ENCODE peak calls at places on chromosomes 6 and 20, in ten cellular contexts. One of them, this sample, is unnamed.

GRCh38 chr6:133466666-133467065 is 225.5 kb downstream of the EYA4 start:
- DNase-seq in GM10248: no peak
- DNase-seq in heart right ventricle: no peak
- DNase-seq in Peyer's patch: no peak
- DNase-seq in AG04449: no peak
- DNase-seq in GM13976: no peak
- DNase-seq in retinal pigment epithelial cell: no peak
- DNase-seq in right atrium auricular region: no peak
- DNase-seq in neural progenitor cell: no peak
- DNase-seq in transverse colon: no peak
- DNase-seq in this sample: no peak

GRCh38 chr6:14282326-14282725 is 164.8 kb downstream of the CD83 start:
- DNase-seq in neural progenitor cell: no peak
- DNase-seq in right atrium auricular region: no peak
- DNase-seq in retinal pigment epithelial cell: no peak
- DNase-seq in AG04449: no peak
- DNase-seq in heart right ventricle: no peak
- DNase-seq in Peyer's patch: no peak
- DNase-seq in GM10248: no peak
- DNase-seq in transverse colon: no peak
- DNase-seq in GM13976: no peak
- DNase-seq in this sample: no peak

GRCh38 chr20:44215125-44215524 is 4.6 kb upstream of the OSER1 start:
- DNase-seq in transverse colon: peak; percentile 78
- DNase-seq in Peyer's patch: peak; percentile 88
- DNase-seq in GM13976: peak; percentile 53
- DNase-seq in neural progenitor cell: peak; percentile 75
- DNase-seq in right atrium auricular region: peak; percentile 71
- DNase-seq in AG04449: no peak
- DNase-seq in GM10248: peak; percentile 51
- DNase-seq in retinal pigment epithelial cell: no peak
- DNase-seq in heart right ventricle: peak; percentile 64
- DNase-seq in this sample: no peak

GRCh38 chr6:28683945-28684538 is 158.4 kb downstream of the GPX5 start:
- DNase-seq in GM10248: no peak
- DNase-seq in retinal pigment epithelial cell: no peak
- DNase-seq in neural progenitor cell: peak; percentile 69
- DNase-seq in transverse colon: peak; percentile 8
- DNase-seq in right atrium auricular region: no peak
- DNase-seq in GM13976: no peak
- DNase-seq in Peyer's patch: no peak
- DNase-seq in AG04449: no peak
- DNase-seq in heart right ventricle: no peak
- DNase-seq in this sample: no peak

GRCh38 chr6:157139054-157139708 is 184.1 kb downstream of the TMEM242 start:
- DNase-seq in right atrium auricular region: no peak
- DNase-seq in GM10248: no peak
- DNase-seq in AG04449: no peak
- DNase-seq in GM13976: no peak
- DNase-seq in transverse colon: no peak
- DNase-seq in Peyer's patch: no peak
- DNase-seq in retinal pigment epithelial cell: no peak
- DNase-seq in heart right ventricle: no peak
- DNase-seq in neural progenitor cell: peak; percentile 46
- DNase-seq in this sample: no peak

GRCh38 chr6:11120273-11121005 is 8.9 kb upstream of the ERVFRD-1 start:
- DNase-seq in GM13976: no peak
- DNase-seq in heart right ventricle: no peak
- DNase-seq in GM10248: no peak
- DNase-seq in right atrium auricular region: no peak
- DNase-seq in transverse colon: no peak
- DNase-seq in AG04449: no peak
- DNase-seq in Peyer's patch: no peak
- DNase-seq in retinal pigment epithelial cell: no peak
- DNase-seq in neural progenitor cell: no peak
- DNase-seq in this sample: no peak

GRCh38 chr20:17168026-17168612 is 58.7 kb upstream of the PCSK2 start:
- DNase-seq in GM13976: no peak
- DNase-seq in AG04449: no peak
- DNase-seq in neural progenitor cell: no peak
- DNase-seq in GM10248: no peak
- DNase-seq in Peyer's patch: no peak
- DNase-seq in right atrium auricular region: no peak
- DNase-seq in retinal pigment epithelial cell: no peak
- DNase-seq in heart right ventricle: no peak
- DNase-seq in transverse colon: no peak
- DNase-seq in this sample: no peak

GRCh38 chr6:14765106-14765505 is 480.8 kb upstream of the JARID2 start:
- DNase-seq in GM10248: no peak
- DNase-seq in GM13976: no peak
- DNase-seq in right atrium auricular region: no peak
- DNase-seq in Peyer's patch: no peak
- DNase-seq in neural progenitor cell: no peak
- DNase-seq in heart right ventricle: no peak
- DNase-seq in AG04449: no peak
- DNase-seq in retinal pigment epithelial cell: peak; percentile 68
- DNase-seq in transverse colon: no peak
- DNase-seq in this sample: no peak

GRCh38 chr6:5478380-5478779 is 217.1 kb downstream of the FARS2 start:
- DNase-seq in Peyer's patch: no peak
- DNase-seq in right atrium auricular region: no peak
- DNase-seq in neural progenitor cell: no peak
- DNase-seq in GM10248: no peak
- DNase-seq in retinal pigment epithelial cell: no peak
- DNase-seq in AG04449: no peak
- DNase-seq in transverse colon: no peak
- DNase-seq in GM13976: no peak
- DNase-seq in heart right ventricle: no peak
- DNase-seq in this sample: no peak

GRCh38 chr6:33316603-33317417 is 734 bp downstream of the ZBTB22 start:
- DNase-seq in GM13976: no peak
- DNase-seq in AG04449: no peak
- DNase-seq in GM10248: no peak
- DNase-seq in right atrium auricular region: no peak
- DNase-seq in Peyer's patch: no peak
- DNase-seq in neural progenitor cell: peak; percentile 26
- DNase-seq in heart right ventricle: peak; percentile 57
- DNase-seq in retinal pigment epithelial cell: no peak
- DNase-seq in transverse colon: no peak
- DNase-seq in this sample: no peak

GRCh38 chr6:108383967-108384366 is 89.1 kb downstream of the AFG1L start:
- DNase-seq in neural progenitor cell: no peak
- DNase-seq in transverse colon: no peak
- DNase-seq in heart right ventricle: no peak
- DNase-seq in Peyer's patch: no peak
- DNase-seq in GM10248: no peak
- DNase-seq in GM13976: no peak
- DNase-seq in right atrium auricular region: no peak
- DNase-seq in retinal pigment epithelial cell: no peak
- DNase-seq in AG04449: no peak
- DNase-seq in this sample: no peak

GRCh38 chr20:51542033-51542893 is at the start of gene NFATC2:
- DNase-seq in AG04449: no peak
- DNase-seq in GM13976: peak; percentile 92
- DNase-seq in right atrium auricular region: no peak
- DNase-seq in GM10248: peak; percentile 89
- DNase-seq in heart right ventricle: peak; percentile 64
- DNase-seq in retinal pigment epithelial cell: no peak
- DNase-seq in Peyer's patch: peak; percentile 81
- DNase-seq in neural progenitor cell: peak; percentile 79
- DNase-seq in transverse colon: peak; percentile 68
- DNase-seq in this sample: no peak

GRCh38 chr20:21182832-21183563 is 57.1 kb downstream of the KIZ start:
- DNase-seq in neural progenitor cell: no peak
- DNase-seq in GM13976: no peak
- DNase-seq in retinal pigment epithelial cell: peak; percentile 36
- DNase-seq in transverse colon: peak; percentile 22
- DNase-seq in GM10248: no peak
- DNase-seq in heart right ventricle: no peak
- DNase-seq in AG04449: peak; percentile 91
- DNase-seq in right atrium auricular region: no peak
- DNase-seq in Peyer's patch: no peak
- DNase-seq in this sample: no peak

GRCh38 chr6:148771212-148771601 is 24.4 kb downstream of the UST start:
- DNase-seq in GM13976: no peak
- DNase-seq in retinal pigment epithelial cell: no peak
- DNase-seq in AG04449: no peak
- DNase-seq in transverse colon: peak; percentile 28
- DNase-seq in heart right ventricle: no peak
- DNase-seq in GM10248: no peak
- DNase-seq in right atrium auricular region: no peak
- DNase-seq in Peyer's patch: no peak
- DNase-seq in neural progenitor cell: no peak
- DNase-seq in this sample: no peak

GRCh38 chr20:32052792-32053362 is 835 bp downstream of the HCK start:
- DNase-seq in Peyer's patch: peak; percentile 76
- DNase-seq in AG04449: no peak
- DNase-seq in GM13976: peak; percentile 83
- DNase-seq in neural progenitor cell: peak; percentile 42
- DNase-seq in right atrium auricular region: no peak
- DNase-seq in heart right ventricle: peak; percentile 69
- DNase-seq in GM10248: peak; percentile 69
- DNase-seq in retinal pigment epithelial cell: no peak
- DNase-seq in transverse colon: peak; percentile 55
- DNase-seq in this sample: no peak

GRCh38 chr20:53023717-53024116 is 51.6 kb downstream of the TSHZ2 start:
- DNase-seq in GM13976: no peak
- DNase-seq in retinal pigment epithelial cell: no peak
- DNase-seq in heart right ventricle: no peak
- DNase-seq in right atrium auricular region: no peak
- DNase-seq in Peyer's patch: no peak
- DNase-seq in GM10248: no peak
- DNase-seq in neural progenitor cell: no peak
- DNase-seq in transverse colon: no peak
- DNase-seq in AG04449: no peak
- DNase-seq in this sample: no peak

GRCh38 chr20:19706463-19706862 is 51.6 kb upstream of the RIN2 start:
- DNase-seq in right atrium auricular region: no peak
- DNase-seq in retinal pigment epithelial cell: no peak
- DNase-seq in neural progenitor cell: no peak
- DNase-seq in transverse colon: no peak
- DNase-seq in GM10248: no peak
- DNase-seq in Peyer's patch: peak; percentile 61
- DNase-seq in AG04449: no peak
- DNase-seq in GM13976: no peak
- DNase-seq in heart right ventricle: no peak
- DNase-seq in this sample: no peak

GRCh38 chr20:63115651-63116411 is 100.1 kb downstream of the YTHDF1 start:
- DNase-seq in right atrium auricular region: no peak
- DNase-seq in GM13976: no peak
- DNase-seq in neural progenitor cell: no peak
- DNase-seq in GM10248: no peak
- DNase-seq in retinal pigment epithelial cell: no peak
- DNase-seq in heart right ventricle: peak; percentile 5
- DNase-seq in transverse colon: no peak
- DNase-seq in AG04449: no peak
- DNase-seq in Peyer's patch: no peak
- DNase-seq in this sample: no peak
- TF ChIP-seq CTCF in right atrium auricular region: no peak
- TF ChIP-seq CTCF in GM13976: no peak
- TF ChIP-seq CTCF in neural progenitor cell: no peak
- TF ChIP-seq CTCF in GM10248: no peak
- TF ChIP-seq CTCF in retinal pigment epithelial cell: no peak
- TF ChIP-seq CTCF in heart right ventricle: no peak
- TF ChIP-seq CTCF in transverse colon: no peak
- TF ChIP-seq CTCF in AG04449: no peak
- TF ChIP-seq CTCF in Peyer's patch: no peak
- TF ChIP-seq CTCF in this sample: no peak

DNA sequence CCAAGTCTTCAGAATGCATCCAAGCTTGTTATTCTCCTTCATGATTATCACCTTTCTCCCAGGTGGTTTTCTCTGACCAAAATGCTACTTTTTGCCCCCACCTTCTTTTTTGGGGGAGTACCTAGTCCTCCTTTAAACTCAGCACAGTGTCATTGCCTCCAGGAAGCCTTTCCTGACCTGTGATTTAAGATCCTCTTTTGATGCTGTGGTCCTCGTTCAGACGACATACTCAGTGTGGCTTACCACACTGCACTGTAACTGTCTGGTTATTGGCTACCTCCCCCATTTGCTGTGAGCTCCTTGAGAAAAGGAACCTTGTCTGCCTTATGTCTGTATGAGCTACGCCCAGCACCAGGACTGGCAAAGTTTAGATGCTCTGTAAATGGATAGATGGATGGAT is 14.6 kb downstream of the SAYSD1 start:
- DNase-seq in AG04449: no peak
- DNase-seq in heart right ventricle: no peak
- DNase-seq in GM13976: no peak
- DNase-seq in transverse colon: no peak
- DNase-seq in retinal pigment epithelial cell: no peak
- DNase-seq in Peyer's patch: no peak
- DNase-seq in GM10248: no peak
- DNase-seq in neural progenitor cell: no peak
- DNase-seq in right atrium auricular region: no peak
- DNase-seq in this sample: no peak
- TF ChIP-seq CTCF in AG04449: no peak
- TF ChIP-seq CTCF in heart right ventricle: no peak
- TF ChIP-seq CTCF in GM13976: no peak
- TF ChIP-seq CTCF in transverse colon: no peak
- TF ChIP-seq CTCF in retinal pigment epithelial cell: no peak
- TF ChIP-seq CTCF in Peyer's patch: no peak
- TF ChIP-seq CTCF in GM10248: no peak
- TF ChIP-seq CTCF in neural progenitor cell: no peak
- TF ChIP-seq CTCF in right atrium auricular region: no peak
- TF ChIP-seq CTCF in this sample: no peak

DNA sequence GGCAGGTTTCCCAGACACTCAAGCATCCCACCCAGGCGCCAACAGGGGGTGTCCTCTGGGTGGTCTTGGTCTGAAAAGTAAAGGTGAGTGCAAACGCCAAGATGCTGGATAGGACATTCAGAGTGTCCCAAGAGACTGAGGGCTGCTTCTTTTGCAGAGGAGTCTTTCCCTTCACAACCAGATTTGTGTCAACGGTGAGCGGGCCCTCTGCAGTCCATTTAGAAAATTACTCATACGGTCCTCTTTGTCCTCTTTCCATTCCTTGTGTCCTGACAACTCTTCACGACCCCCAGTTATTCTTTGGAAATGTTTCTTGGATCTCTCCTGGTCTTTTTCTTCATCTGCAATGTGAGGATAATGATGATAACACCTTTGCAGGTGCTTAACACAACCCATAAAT is 257.8 kb downstream of the CDC5L start:
- DNase-seq in AG04449: no peak
- DNase-seq in neural progenitor cell: no peak
- DNase-seq in right atrium auricular region: no peak
- DNase-seq in GM13976: no peak
- DNase-seq in Peyer's patch: no peak
- DNase-seq in GM10248: no peak
- DNase-seq in retinal pigment epithelial cell: no peak
- DNase-seq in heart right ventricle: no peak
- DNase-seq in transverse colon: no peak
- DNase-seq in this sample: no peak
- TF ChIP-seq CTCF in AG04449: no peak
- TF ChIP-seq CTCF in neural progenitor cell: no peak
- TF ChIP-seq CTCF in right atrium auricular region: no peak
- TF ChIP-seq CTCF in GM13976: no peak
- TF ChIP-seq CTCF in Peyer's patch: no peak
- TF ChIP-seq CTCF in GM10248: no peak
- TF ChIP-seq CTCF in retinal pigment epithelial cell: peak; percentile 15
- TF ChIP-seq CTCF in heart right ventricle: peak; percentile 22
- TF ChIP-seq CTCF in transverse colon: no peak
- TF ChIP-seq CTCF in this sample: no peak

GRCh38 chr20:25481235-25481917 is 73.9 kb downstream of the GINS1 start:
- DNase-seq in GM10248: no peak
- DNase-seq in retinal pigment epithelial cell: no peak
- DNase-seq in neural progenitor cell: no peak
- DNase-seq in right atrium auricular region: no peak
- DNase-seq in Peyer's patch: no peak
- DNase-seq in transverse colon: no peak
- DNase-seq in heart right ventricle: no peak
- DNase-seq in GM13976: no peak
- DNase-seq in AG04449: no peak
- DNase-seq in this sample: no peak
- TF ChIP-seq CTCF in GM10248: no peak
- TF ChIP-seq CTCF in retinal pigment epithelial cell: peak; percentile 20
- TF ChIP-seq CTCF in neural progenitor cell: no peak
- TF ChIP-seq CTCF in right atrium auricular region: no peak
- TF ChIP-seq CTCF in Peyer's patch: no peak
- TF ChIP-seq CTCF in transverse colon: no peak
- TF ChIP-seq CTCF in heart right ventricle: no peak
- TF ChIP-seq CTCF in GM13976: no peak
- TF ChIP-seq CTCF in AG04449: no peak
- TF ChIP-seq CTCF in this sample: peak; percentile 34

This sample was measured in type B pancreatic cell.